ENCODE peak calls at places on chromosomes 6 and 20, in five cellular contexts. R, G, X, L and B are unnamed samples.

GRCh38 chr6:105453968-105454367 is 51.1 kb upstream of the PREP start:
- DNase-seq in L (no peak), G (no peak), R (no peak), X (no peak), B (no peak)

GRCh38 chr6:18388252-18388651 is 1.1 kb downstream of the RNF144B start:
- DNase-seq in X (no peak), G (no peak), L (peak; percentile 34), R (no peak), B (no peak)

GRCh38 chr6:44309092-44309491 is 4.1 kb downstream of the AARS2 start:
- DNase-seq in L (peak; percentile 87), G (no peak), R (no peak), X (no peak), B (no peak)

GRCh38 chr6:152124432-152125074 is 317.1 kb downstream of the ESR1 start:
- DNase-seq in L (peak; percentile 81), R (no peak), X (no peak), G (no peak), B (peak; percentile 56)

GRCh38 chr6:29011276-29011734 is 6.2 kb upstream of the ZNF311 start:
- DNase-seq in G (no peak), X (no peak), R (peak; percentile 46), L (peak; percentile 85), B (peak; percentile 40)

GRCh38 chr6:141152951-141153350 is 979.8 kb upstream of the GJE1 start:
- DNase-seq in R (no peak), G (no peak), X (no peak), L (peak; percentile 56), B (no peak)

GRCh38 chr20:41268402-41268801 is 49.1 kb downstream of the ZHX3 start:
- DNase-seq in R (no peak), G (no peak), L (no peak), X (no peak), B (no peak)

GRCh38 chr20:58829531-58829941 is 21.2 kb downstream of the GNAS-AS1 start:
- DNase-seq in G (no peak), X (peak; percentile 77), L (no peak), R (no peak), B (no peak)

GRCh38 chr20:58065508-58066361 is 162.7 kb downstream of the ANKRD60 start:
- DNase-seq in G (no peak), X (peak; percentile 21), L (peak; percentile 41), R (no peak), B (no peak)

GRCh38 chr6:170429457-170429856 is 122.9 kb downstream of the FAM120B start:
- DNase-seq in X (no peak), G (no peak), L (no peak), R (no peak), B (no peak)

GRCh38 chr6:90103056-90103793 is 193.4 kb downstream of the BACH2 start:
- DNase-seq in G (peak; percentile 67), R (no peak), L (peak; percentile 68), X (no peak), B (peak; percentile 82)

GRCh38 chr6:18997375-18997826 is 610.3 kb downstream of the RNF144B start:
- DNase-seq in R (peak; percentile 7), L (peak; percentile 4), G (peak; percentile 46), X (no peak), B (peak; percentile 52)

GRCh38 chr6:14193524-14193923 is 76.0 kb downstream of the CD83 start:
- DNase-seq in L (no peak), G (no peak), X (no peak), R (no peak), B (no peak)

GRCh38 chr6:164069352-164070022 is 655.0 kb downstream of the QKI start:
- DNase-seq in X (no peak), L (no peak), R (no peak), G (no peak), B (no peak)

GRCh38 chr20:53914091-53914860 is 156.1 kb downstream of the BCAS1 start:
- DNase-seq in X (no peak), G (no peak), L (peak; percentile 69), R (peak; percentile 36), B (no peak)

GRCh38 chr20:24519476-24519875 is 50.0 kb downstream of the SYNDIG1 start:
- DNase-seq in G (no peak), X (no peak), R (no peak), L (no peak), B (no peak)

GRCh38 chr6:16243055-16243454 is 4.7 kb downstream of the GMPR start:
- DNase-seq in L (peak; percentile 63), R (no peak), X (peak; percentile 69), G (no peak), B (no peak)

GRCh38 chr6:37109714-37110454 is 60.1 kb upstream of the PIM1 start:
- DNase-seq in R (no peak), X (no peak), L (peak; percentile 27), G (peak; percentile 92), B (no peak)

GRCh38 chr6:163756079-163756478 is 341.6 kb downstream of the QKI start:
- DNase-seq in R (peak; percentile 21), X (no peak), G (no peak), L (no peak), B (peak; percentile 94)

GRCh38 chr6:797479-798077 is 104.6 kb upstream of the EXOC2 start:
- DNase-seq in X (peak; percentile 62), R (peak; percentile 82), L (peak; percentile 86), G (peak; percentile 15), B (peak; percentile 52)

GRCh38 chr6:118596774-118597332 is 48.8 kb downstream of the PLN start:
- DNase-seq in R (no peak), G (no peak), X (no peak), L (no peak), B (no peak)

GRCh38 chr6:118591897-118592296 is 43.8 kb downstream of the PLN start:
- DNase-seq in L (no peak), G (no peak), X (no peak), R (no peak), B (no peak)

GRCh38 chr6:118598324-118598723 is 50.2 kb downstream of the PLN start:
- DNase-seq in X (no peak), R (no peak), G (no peak), L (no peak), B (no peak)

GRCh38 chr6:118597636-118598035 is 49.5 kb downstream of the PLN start:
- DNase-seq in G (no peak), L (no peak), R (no peak), X (no peak), B (no peak)

DNA sequence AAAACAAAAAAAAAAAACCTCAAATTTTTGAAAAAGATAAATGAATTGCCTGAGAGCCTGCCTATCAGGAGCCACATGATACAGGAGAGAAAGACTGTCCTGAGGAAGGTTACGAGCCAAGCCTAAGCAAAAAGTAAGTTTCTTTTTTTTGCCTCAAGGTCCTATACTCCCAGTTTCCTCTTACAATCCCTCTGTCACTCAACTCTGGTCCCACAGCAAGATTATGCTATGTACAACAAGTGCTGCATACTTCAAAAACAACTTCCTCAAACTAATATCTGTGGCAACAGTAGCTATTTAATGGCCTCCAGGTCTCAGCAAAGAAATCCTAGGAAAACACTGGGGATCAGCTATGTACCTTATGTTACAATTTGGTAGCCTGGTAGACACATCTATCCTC is 46.8 kb downstream of the PLN start:
- DNase-seq in R (no peak), X (no peak), L (no peak), G (no peak), B (no peak)
- H3K4me3 ChIP-seq in R (no peak overlapping the region), X (no peak overlapping the region), L (no peak overlapping the region), G (no peak overlapping the region), B (no peak overlapping the region)

GRCh38 chr6:154390034-154390433 is 33.4 kb upstream of the IPCEF1 start:
- DNase-seq in R (no peak), X (no peak), L (no peak), G (no peak), B (no peak)
- H3K4me3 ChIP-seq in R (no peak overlapping the region), X (no peak overlapping the region), L (no peak overlapping the region), G (no peak overlapping the region), B (no peak overlapping the region)

GRCh38 chr20:32191422-32191821 is 16.1 kb downstream of the PLAGL2 start:
- DNase-seq in X (no peak), L (no peak), G (no peak), R (no peak), B (no peak)

GRCh38 chr20:32189123-32189410 is 18.5 kb downstream of the PLAGL2 start:
- DNase-seq in R (no peak), X (no peak), L (no peak), G (no peak), B (no peak)

GRCh38 chr20:32189691-32190607 is 17.6 kb downstream of the PLAGL2 start:
- DNase-seq in L (peak; percentile 67), G (no peak), R (peak; percentile 49), X (no peak), B (no peak)

GRCh38 chr20:32191873-32192272 is 15.7 kb downstream of the PLAGL2 start:
- DNase-seq in R (no peak), G (no peak), X (no peak), L (no peak), B (no peak)

GRCh38 chr20:32190608-32191415 is 16.7 kb downstream of the PLAGL2 start:
- DNase-seq in G (no peak), X (no peak), R (no peak), L (no peak), B (no peak)
- H3K4me3 ChIP-seq in G (peak overlapping the region; percentile 62), X (peak overlapping the region; percentile 59), R (peak overlapping the region; percentile 41), L (peak overlapping the region; percentile 53), B (no peak overlapping the region)

GRCh38 chr6:146028250-146028789 is 542 bp upstream of the GRM1 start:
- DNase-seq in X (peak; percentile 55), L (peak; percentile 77), G (peak; percentile 20), R (peak; percentile 77), B (peak; percentile 37)

GRCh38 chr6:146028835-146029572 is at the start of gene GRM1:
- DNase-seq in R (no peak), X (peak; percentile 39), L (no peak), G (no peak), B (no peak)

GRCh38 chr6:146029573-146030184 is 817 bp downstream of the GRM1 start:
- DNase-seq in R (no peak), L (no peak), G (no peak), X (no peak), B (no peak)

GRCh38 chr6:146026873-146027272 is 2.0 kb upstream of the GRM1 start:
- DNase-seq in R (no peak), L (no peak), X (no peak), G (no peak), B (no peak)

GRCh38 chr6:146027586-146028249 is 1.1 kb upstream of the GRM1 start:
- DNase-seq in X (no peak), R (no peak), G (no peak), L (no peak), B (no peak)
- H3K4me3 ChIP-seq in X (no peak overlapping the region), R (no peak overlapping the region), G (peak overlapping the region; percentile 10), L (no peak overlapping the region), B (no peak overlapping the region)

GRCh38 chr6:52568320-52568719 is 8.5 kb downstream of the TRAM2 start:
- DNase-seq in X (no peak), G (no peak), L (no peak), R (no peak), B (no peak)
- H3K4me3 ChIP-seq in X (no peak overlapping the region), G (no peak overlapping the region), L (no peak overlapping the region), R (no peak overlapping the region), B (no peak overlapping the region)